ENCODE peak calls at places on chromosome 4, in ten cellular contexts. One of them, this sample, is unnamed.

GRCh38 chr4:3387943-3388348 is 53.8 kb upstream of the HGFAC start:
- DNase-seq in CD4-positive, alpha-beta T cell: no peak
- DNase-seq in fibroblast of the aortic adventitia: peak
- DNase-seq in adrenal gland: peak
- DNase-seq in choroid plexus epithelial cell: no peak
- DNase-seq in A549: no peak
- DNase-seq in uterus: peak
- DNase-seq in mammary epithelial cell: peak
- DNase-seq in OCI-LY7: no peak
- DNase-seq in mesothelial cell of epicardium: no peak
- DNase-seq in this sample: no peak

GRCh38 chr4:13368262-13368661 is 115.9 kb downstream of the RAB28 start:
- DNase-seq in fibroblast of the aortic adventitia: peak
- DNase-seq in mammary epithelial cell: no peak
- DNase-seq in adrenal gland: peak
- DNase-seq in A549: no peak
- DNase-seq in uterus: no peak
- DNase-seq in choroid plexus epithelial cell: peak
- DNase-seq in OCI-LY7: no peak
- DNase-seq in CD4-positive, alpha-beta T cell: no peak
- DNase-seq in mesothelial cell of epicardium: no peak
- DNase-seq in this sample: no peak

GRCh38 chr4:182758288-182758687 is 158.9 kb downstream of the DCTD start:
- DNase-seq in mesothelial cell of epicardium: no peak
- DNase-seq in A549: no peak
- DNase-seq in uterus: no peak
- DNase-seq in choroid plexus epithelial cell: no peak
- DNase-seq in mammary epithelial cell: no peak
- DNase-seq in CD4-positive, alpha-beta T cell: no peak
- DNase-seq in fibroblast of the aortic adventitia: no peak
- DNase-seq in OCI-LY7: no peak
- DNase-seq in adrenal gland: no peak
- DNase-seq in this sample: no peak

GRCh38 chr4:151771664-151772063 is 10.9 kb upstream of the GATB start:
- DNase-seq in A549: no peak
- DNase-seq in CD4-positive, alpha-beta T cell: no peak
- DNase-seq in choroid plexus epithelial cell: no peak
- DNase-seq in mammary epithelial cell: no peak
- DNase-seq in uterus: no peak
- DNase-seq in OCI-LY7: no peak
- DNase-seq in adrenal gland: no peak
- DNase-seq in fibroblast of the aortic adventitia: peak
- DNase-seq in mesothelial cell of epicardium: no peak
- DNase-seq in this sample: no peak

GRCh38 chr4:48243897-48244296 is 25.7 kb downstream of the TEC start:
- DNase-seq in CD4-positive, alpha-beta T cell: no peak
- DNase-seq in uterus: no peak
- DNase-seq in mesothelial cell of epicardium: no peak
- DNase-seq in OCI-LY7: no peak
- DNase-seq in A549: no peak
- DNase-seq in mammary epithelial cell: no peak
- DNase-seq in fibroblast of the aortic adventitia: no peak
- DNase-seq in choroid plexus epithelial cell: no peak
- DNase-seq in adrenal gland: no peak
- DNase-seq in this sample: no peak

GRCh38 chr4:162056947-162057346 is 106.9 kb downstream of the FSTL5 start:
- DNase-seq in CD4-positive, alpha-beta T cell: no peak
- DNase-seq in adrenal gland: no peak
- DNase-seq in A549: no peak
- DNase-seq in mesothelial cell of epicardium: no peak
- DNase-seq in uterus: no peak
- DNase-seq in OCI-LY7: no peak
- DNase-seq in mammary epithelial cell: no peak
- DNase-seq in choroid plexus epithelial cell: peak
- DNase-seq in fibroblast of the aortic adventitia: no peak
- DNase-seq in this sample: no peak

GRCh38 chr4:60724623-60725022 is 475.5 kb upstream of the ADGRL3 start:
- DNase-seq in A549: no peak
- DNase-seq in uterus: peak
- DNase-seq in mesothelial cell of epicardium: no peak
- DNase-seq in mammary epithelial cell: peak
- DNase-seq in CD4-positive, alpha-beta T cell: no peak
- DNase-seq in fibroblast of the aortic adventitia: peak
- DNase-seq in choroid plexus epithelial cell: peak
- DNase-seq in adrenal gland: peak
- DNase-seq in OCI-LY7: no peak
- DNase-seq in this sample: no peak

GRCh38 chr4:20552004-20552403 is 148.3 kb upstream of the PACRGL start:
- DNase-seq in mesothelial cell of epicardium: no peak
- DNase-seq in uterus: no peak
- DNase-seq in OCI-LY7: no peak
- DNase-seq in choroid plexus epithelial cell: no peak
- DNase-seq in CD4-positive, alpha-beta T cell: no peak
- DNase-seq in fibroblast of the aortic adventitia: no peak
- DNase-seq in mammary epithelial cell: no peak
- DNase-seq in A549: no peak
- DNase-seq in adrenal gland: no peak
- DNase-seq in this sample: no peak

GRCh38 chr4:37928896-37929537 is 31.2 kb upstream of the PTTG2 start:
- DNase-seq in fibroblast of the aortic adventitia: no peak
- DNase-seq in OCI-LY7: no peak
- DNase-seq in A549: no peak
- DNase-seq in mesothelial cell of epicardium: no peak
- DNase-seq in adrenal gland: no peak
- DNase-seq in CD4-positive, alpha-beta T cell: no peak
- DNase-seq in choroid plexus epithelial cell: no peak
- DNase-seq in mammary epithelial cell: no peak
- DNase-seq in uterus: no peak
- DNase-seq in this sample: no peak

DNA sequence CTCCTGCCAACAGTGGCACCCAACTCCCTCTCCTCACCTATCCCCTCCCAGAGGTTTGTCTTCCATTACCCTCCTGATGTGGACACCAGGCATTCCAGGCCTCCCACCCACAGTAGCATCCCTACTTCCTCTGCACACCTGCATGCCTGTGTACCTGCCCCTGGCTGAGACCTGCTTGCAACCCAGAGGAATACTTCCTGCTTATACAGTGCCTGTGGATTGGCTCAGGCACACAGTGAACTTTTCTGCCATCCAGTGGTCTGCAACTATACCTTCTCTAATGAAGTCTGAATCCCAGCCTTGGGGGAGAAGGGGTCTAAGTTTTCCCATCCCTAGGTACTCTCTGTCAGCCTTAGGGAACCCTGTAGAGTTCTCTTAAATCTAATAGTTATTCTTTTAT is 169.9 kb downstream of the IQCM start:
- DNase-seq in uterus: no peak
- DNase-seq in adrenal gland: no peak
- DNase-seq in fibroblast of the aortic adventitia: no peak
- DNase-seq in OCI-LY7: no peak
- DNase-seq in CD4-positive, alpha-beta T cell: no peak
- DNase-seq in mammary epithelial cell: no peak
- DNase-seq in choroid plexus epithelial cell: peak
- DNase-seq in A549: no peak
- DNase-seq in mesothelial cell of epicardium: no peak
- DNase-seq in this sample: no peak
- TF ChIP-seq CTCF in uterus: no peak
- TF ChIP-seq CTCF in adrenal gland: no peak
- TF ChIP-seq CTCF in fibroblast of the aortic adventitia: no peak
- TF ChIP-seq CTCF in OCI-LY7: no peak
- TF ChIP-seq CTCF in CD4-positive, alpha-beta T cell: no peak
- TF ChIP-seq CTCF in mammary epithelial cell: peak
- TF ChIP-seq CTCF in choroid plexus epithelial cell: no peak
- TF ChIP-seq CTCF in A549: no peak
- TF ChIP-seq CTCF in mesothelial cell of epicardium: no peak
- TF ChIP-seq CTCF in this sample: no peak

GRCh38 chr4:6782846-6783110 is 251 bp downstream of the KIAA0232 start:
- DNase-seq in choroid plexus epithelial cell: no peak
- DNase-seq in A549: peak
- DNase-seq in OCI-LY7: no peak
- DNase-seq in CD4-positive, alpha-beta T cell: no peak
- DNase-seq in adrenal gland: no peak
- DNase-seq in mammary epithelial cell: no peak
- DNase-seq in fibroblast of the aortic adventitia: no peak
- DNase-seq in mesothelial cell of epicardium: no peak
- DNase-seq in uterus: no peak
- DNase-seq in this sample: no peak

GRCh38 chr4:6782147-6782845 is at the start of gene KIAA0232:
- DNase-seq in CD4-positive, alpha-beta T cell: peak
- DNase-seq in mesothelial cell of epicardium: peak
- DNase-seq in choroid plexus epithelial cell: peak
- DNase-seq in A549: peak
- DNase-seq in fibroblast of the aortic adventitia: peak
- DNase-seq in mammary epithelial cell: peak
- DNase-seq in uterus: peak
- DNase-seq in OCI-LY7: peak
- DNase-seq in adrenal gland: peak
- DNase-seq in this sample: peak

GRCh38 chr4:6785572-6785925 is 3.0 kb downstream of the KIAA0232 start:
- DNase-seq in uterus: no peak
- DNase-seq in OCI-LY7: no peak
- DNase-seq in choroid plexus epithelial cell: no peak
- DNase-seq in fibroblast of the aortic adventitia: no peak
- DNase-seq in adrenal gland: no peak
- DNase-seq in mammary epithelial cell: no peak
- DNase-seq in CD4-positive, alpha-beta T cell: no peak
- DNase-seq in mesothelial cell of epicardium: no peak
- DNase-seq in A549: no peak
- DNase-seq in this sample: no peak

GRCh38 chr4:6781561-6781960 is 966 bp upstream of the KIAA0232 start:
- DNase-seq in CD4-positive, alpha-beta T cell: no peak
- DNase-seq in fibroblast of the aortic adventitia: no peak
- DNase-seq in A549: no peak
- DNase-seq in adrenal gland: no peak
- DNase-seq in uterus: no peak
- DNase-seq in mammary epithelial cell: no peak
- DNase-seq in mesothelial cell of epicardium: no peak
- DNase-seq in choroid plexus epithelial cell: no peak
- DNase-seq in OCI-LY7: peak
- DNase-seq in this sample: no peak

GRCh38 chr4:6783111-6783981 is 819 bp downstream of the KIAA0232 start:
- DNase-seq in uterus: peak
- DNase-seq in CD4-positive, alpha-beta T cell: peak
- DNase-seq in mammary epithelial cell: peak
- DNase-seq in A549: peak
- DNase-seq in OCI-LY7: peak
- DNase-seq in fibroblast of the aortic adventitia: peak
- DNase-seq in adrenal gland: peak
- DNase-seq in choroid plexus epithelial cell: peak
- DNase-seq in mesothelial cell of epicardium: peak
- DNase-seq in this sample: peak
- TF ChIP-seq CTCF in uterus: no peak
- TF ChIP-seq CTCF in CD4-positive, alpha-beta T cell: no peak
- TF ChIP-seq CTCF in mammary epithelial cell: peak
- TF ChIP-seq CTCF in A549: no peak
- TF ChIP-seq CTCF in OCI-LY7: peak
- TF ChIP-seq CTCF in fibroblast of the aortic adventitia: peak
- TF ChIP-seq CTCF in adrenal gland: peak
- TF ChIP-seq CTCF in choroid plexus epithelial cell: no peak
- TF ChIP-seq CTCF in mesothelial cell of epicardium: no peak
- TF ChIP-seq CTCF in this sample: no peak

GRCh38 chr4:157040380-157040779 is 35.6 kb upstream of the GLRB start:
- DNase-seq in A549: no peak
- DNase-seq in fibroblast of the aortic adventitia: peak
- DNase-seq in CD4-positive, alpha-beta T cell: no peak
- DNase-seq in adrenal gland: no peak
- DNase-seq in choroid plexus epithelial cell: no peak
- DNase-seq in mammary epithelial cell: no peak
- DNase-seq in OCI-LY7: no peak
- DNase-seq in mesothelial cell of epicardium: no peak
- DNase-seq in uterus: no peak
- DNase-seq in this sample: no peak
- TF ChIP-seq CTCF in A549: no peak
- TF ChIP-seq CTCF in fibroblast of the aortic adventitia: no peak
- TF ChIP-seq CTCF in CD4-positive, alpha-beta T cell: no peak
- TF ChIP-seq CTCF in adrenal gland: no peak
- TF ChIP-seq CTCF in choroid plexus epithelial cell: no peak
- TF ChIP-seq CTCF in mammary epithelial cell: no peak
- TF ChIP-seq CTCF in OCI-LY7: no peak
- TF ChIP-seq CTCF in mesothelial cell of epicardium: no peak
- TF ChIP-seq CTCF in uterus: no peak
- TF ChIP-seq CTCF in this sample: no peak

GRCh38 chr4:101414496-101414895 is 67.2 kb upstream of the PPP3CA start:
- DNase-seq in CD4-positive, alpha-beta T cell: no peak
- DNase-seq in choroid plexus epithelial cell: no peak
- DNase-seq in uterus: no peak
- DNase-seq in mammary epithelial cell: no peak
- DNase-seq in A549: no peak
- DNase-seq in fibroblast of the aortic adventitia: peak
- DNase-seq in adrenal gland: no peak
- DNase-seq in mesothelial cell of epicardium: no peak
- DNase-seq in OCI-LY7: no peak
- DNase-seq in this sample: no peak
- TF ChIP-seq CTCF in CD4-positive, alpha-beta T cell: no peak
- TF ChIP-seq CTCF in choroid plexus epithelial cell: no peak
- TF ChIP-seq CTCF in uterus: no peak
- TF ChIP-seq CTCF in mammary epithelial cell: no peak
- TF ChIP-seq CTCF in A549: no peak
- TF ChIP-seq CTCF in fibroblast of the aortic adventitia: no peak
- TF ChIP-seq CTCF in adrenal gland: no peak
- TF ChIP-seq CTCF in mesothelial cell of epicardium: no peak
- TF ChIP-seq CTCF in OCI-LY7: no peak
- TF ChIP-seq CTCF in this sample: no peak

This sample was measured in D721Med.